ENCODE peak calls at places on chromosomes 11 and 22, in four cellular contexts. P, R, G and O are unnamed samples.

GRCh38 chr11:19598876-19599275 is 113.8 kb upstream of the NAV2 start:
- DNase-seq in G (no peak), P (no peak), R (no peak), O (no peak)

GRCh38 chr11:46363455-46363920 is 16.2 kb downstream of the DGKZ start:
- DNase-seq in R (peak; percentile 93), G (peak; percentile 89), P (no peak), O (no peak)

GRCh38 chr11:105211806-105212531 is 72.4 kb upstream of the CARD18 start:
- DNase-seq in P (no peak), R (no peak), G (no peak), O (no peak)

GRCh38 chr11:100888836-100889235 is 201.7 kb downstream of the ARHGAP42 start:
- DNase-seq in G (no peak), R (no peak), P (no peak), O (no peak)

GRCh38 chr11:3152471-3153110 is 12.5 kb downstream of the OSBPL5 start:
- DNase-seq in P (no peak), G (no peak), R (no peak), O (no peak)

GRCh38 chr22:37951305-37951704 is 2.1 kb downstream of the C22orf23 start:
- DNase-seq in R (no peak), G (no peak), P (no peak), O (no peak)

GRCh38 chr11:120786206-120786735 is 237.6 kb upstream of the TBCEL start:
- DNase-seq in P (no peak), G (no peak), R (no peak), O (no peak)

GRCh38 chr22:46011627-46012181 is 34.7 kb upstream of the WNT7B start:
- DNase-seq in G (no peak), R (no peak), P (no peak), O (no peak)

GRCh38 chr11:19711911-19712280 is 741 bp upstream of the NAV2 start:
- DNase-seq in P (peak; percentile 17), R (no peak), G (no peak), O (no peak)

GRCh38 chr11:116145187-116145865 is 627.5 kb downstream of the BUD13 start:
- DNase-seq in R (no peak), P (no peak), G (no peak), O (no peak)

GRCh38 chr11:20362481-20362880 is 1.0 kb upstream of the HTATIP2 start:
- DNase-seq in G (no peak), P (no peak), R (no peak), O (no peak)

GRCh38 chr11:113895367-113896155 is 9.0 kb upstream of the HTR3B start:
- DNase-seq in P (no peak), R (no peak), G (no peak), O (no peak)

GRCh38 chr11:113894421-113894996 is 10.1 kb upstream of the HTR3B start:
- DNase-seq in G (no peak), R (no peak), P (peak; percentile 41), O (no peak)

GRCh38 chr11:113901141-113901540 is 3.5 kb upstream of the HTR3B start:
- DNase-seq in R (no peak), G (no peak), P (no peak), O (no peak)

GRCh38 chr11:113896156-113896879 is 8.3 kb upstream of the HTR3B start:
- DNase-seq in P (peak; percentile 47), R (peak; percentile 27), G (no peak), O (no peak)
- TF ChIP-seq CTCF in P (peak; percentile 72), R (peak; percentile 38), G (peak; percentile 76), O (peak; percentile 70)

GRCh38 chr11:118608268-118609214 is 1.1 kb downstream of the PHLDB1 start:
- DNase-seq in P (peak; percentile 55), G (no peak), R (peak; percentile 28), O (no peak)

GRCh38 chr11:118606844-118607228 is 579 bp upstream of the PHLDB1 start:
- DNase-seq in G (no peak), P (no peak), R (no peak), O (no peak)

GRCh38 chr11:118609380-118610219 is 2.2 kb downstream of the PHLDB1 start:
- DNase-seq in G (no peak), P (no peak), R (no peak), O (no peak)

GRCh38 chr11:118606157-118606843 is 1.1 kb upstream of the PHLDB1 start:
- DNase-seq in P (no peak), G (no peak), R (no peak), O (no peak)

GRCh38 chr11:118607401-118608267 is at the start of gene PHLDB1:
- DNase-seq in P (peak; percentile 65), R (peak; percentile 68), G (no peak), O (no peak)
- TF ChIP-seq CTCF in P (peak; percentile 42), R (no peak), G (peak; percentile 63), O (peak; percentile 52)

DNA sequence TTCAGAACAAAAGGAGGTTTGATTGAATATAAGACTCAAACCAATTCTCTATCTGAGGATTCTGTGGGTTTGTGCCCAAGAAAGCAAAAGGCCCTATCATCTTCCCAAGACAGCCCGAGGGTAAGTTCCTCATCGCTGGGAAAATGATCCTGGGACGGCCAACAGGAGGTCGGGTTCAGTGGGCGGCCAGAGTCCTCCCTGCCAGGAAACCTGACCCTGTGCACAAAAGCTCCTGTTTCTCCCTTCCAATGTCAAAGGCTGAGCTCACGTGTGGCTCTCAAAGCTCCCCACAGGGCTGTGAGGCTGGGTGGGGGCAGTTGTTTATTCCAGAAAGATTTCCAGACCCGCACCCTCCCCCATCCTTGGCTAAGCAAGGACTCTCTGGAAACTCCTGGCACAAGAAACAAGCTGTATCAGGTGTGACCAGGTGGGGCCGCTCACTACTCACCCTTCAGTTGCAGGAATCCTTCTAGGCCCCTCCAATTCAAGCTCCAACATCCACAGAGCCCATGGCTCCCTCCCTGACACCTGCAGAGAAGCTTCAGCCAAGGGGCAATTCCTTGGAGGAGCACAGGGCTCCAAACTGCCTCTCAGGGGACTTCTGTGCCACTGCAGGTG is 131.9 kb downstream of the SHANK2 start:
- DNase-seq in G (peak; percentile 57), R (peak; percentile 62), P (no peak), O (no peak)
- TF ChIP-seq CTCF in G (peak; percentile 72), R (peak; percentile 40), P (no peak), O (peak; percentile 25)

GRCh38 chr11:128477811-128478210 is 109.5 kb downstream of the ETS1 start:
- DNase-seq in R (no peak), P (no peak), G (no peak), O (no peak)
- TF ChIP-seq CTCF in R (no peak), P (no peak), G (no peak), O (no peak)